ENCODE peak calls at places on chromosomes 2 and 18, in seven cellular contexts. N, M, Y, R, C, S and X are unnamed samples.

GRCh38 chr2:74371421-74371820 is 8.7 kb downstream of the DCTN1 start:
- DNase-seq in N (no peak), M (no peak), Y (no peak), R (no peak), C (no peak), S (no peak), X (no peak)

GRCh38 chr18:7902399-7902839 is 335.3 kb downstream of the PTPRM start:
- DNase-seq in N (peak), M (no peak), Y (peak), R (no peak), C (no peak), S (no peak), X (no peak)

GRCh38 chr2:121771976-121772742 is 16.7 kb downstream of the TSN start:
- DNase-seq in N (no peak), M (no peak), Y (peak), R (peak), C (peak), S (no peak), X (no peak)

GRCh38 chr2:72138921-72139381 is 8.7 kb downstream of the CYP26B1 start:
- DNase-seq in N (no peak), M (no peak), Y (no peak), R (no peak), C (peak), S (no peak), X (no peak)

GRCh38 chr2:199991691-199992090 is 36.3 kb downstream of the MAIP1 start:
- DNase-seq in N (no peak), M (no peak), Y (no peak), R (no peak), C (no peak), S (no peak), X (no peak)

GRCh38 chr2:110770696-110771425 is 38.5 kb downstream of the ACOXL start:
- DNase-seq in N (peak), M (no peak), Y (peak), R (no peak), C (peak), S (no peak), X (no peak)

GRCh38 chr2:20221169-20221938 is 3.6 kb downstream of the SDC1 start:
- DNase-seq in N (no peak), M (no peak), Y (peak), R (no peak), C (peak), S (no peak), X (no peak)

GRCh38 chr18:35376393-35376741 is 770 bp downstream of the ZNF396 start:
- DNase-seq in N (no peak), M (no peak), Y (no peak), R (no peak), C (peak), S (peak), X (peak)

GRCh38 chr2:143435112-143435511 is 305.9 kb downstream of the ARHGAP15 start:
- DNase-seq in N (no peak), M (no peak), Y (peak), R (no peak), C (no peak), S (no peak), X (no peak)

GRCh38 chr18:8469793-8470192 is 139.4 kb upstream of the RAB12 start:
- DNase-seq in N (no peak), M (no peak), Y (peak), R (no peak), C (no peak), S (no peak), X (no peak)

GRCh38 chr2:240464514-240465241 is 29.2 kb downstream of the GPC1 start:
- DNase-seq in N (no peak), M (no peak), Y (no peak), R (no peak), C (peak), S (no peak), X (peak)

GRCh38 chr2:91477731-91478672 is 2786.5 kb downstream of the RPIA start:
- DNase-seq in N (no peak), M (no peak), Y (no peak), R (no peak), C (peak), S (peak), X (no peak)

DNA sequence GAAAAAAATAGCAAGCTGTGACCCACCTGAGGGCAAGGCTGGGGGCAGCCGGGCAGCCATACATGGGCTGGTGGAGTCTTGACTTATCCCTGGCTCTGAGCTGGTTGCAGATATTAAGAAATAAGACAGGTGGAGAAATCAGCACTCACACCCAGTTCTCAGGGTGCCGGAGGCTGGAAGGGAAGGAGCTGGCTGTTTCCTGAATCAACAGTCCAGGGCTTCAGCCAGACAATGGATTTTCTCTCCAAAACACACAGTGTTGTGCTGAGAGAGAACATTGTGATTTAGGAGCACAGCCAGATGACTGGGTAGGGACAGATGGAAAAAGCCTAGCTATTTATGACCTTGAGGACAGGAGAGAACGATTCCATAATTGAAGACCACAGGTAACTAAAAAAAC is 208.8 kb downstream of the LDLRAD4 start:
- DNase-seq in N (no peak), M (no peak), Y (no peak), R (no peak), C (no peak), S (no peak), X (no peak)
- TF ChIP-seq USF2 in N (no peak), M (no peak), Y (no peak), R (no peak), C (no peak), S (no peak), X (no peak)

GRCh38 chr2:98393354-98393753 is 47.1 kb downstream of the CNGA3 start:
- DNase-seq in N (no peak), M (no peak), Y (no peak), R (no peak), C (no peak), S (no peak), X (no peak)
- TF ChIP-seq USF2 in N (no peak), M (no peak), Y (no peak), R (no peak), C (no peak), S (no peak), X (no peak)

GRCh38 chr2:66717491-66717890 is 282.6 kb downstream of the MEIS1 start:
- DNase-seq in N (no peak), M (no peak), Y (peak), R (no peak), C (no peak), S (no peak), X (no peak)

GRCh38 chr2:66717973-66718372 is 283.0 kb downstream of the MEIS1 start:
- DNase-seq in N (no peak), M (no peak), Y (no peak), R (no peak), C (no peak), S (no peak), X (no peak)

DNA sequence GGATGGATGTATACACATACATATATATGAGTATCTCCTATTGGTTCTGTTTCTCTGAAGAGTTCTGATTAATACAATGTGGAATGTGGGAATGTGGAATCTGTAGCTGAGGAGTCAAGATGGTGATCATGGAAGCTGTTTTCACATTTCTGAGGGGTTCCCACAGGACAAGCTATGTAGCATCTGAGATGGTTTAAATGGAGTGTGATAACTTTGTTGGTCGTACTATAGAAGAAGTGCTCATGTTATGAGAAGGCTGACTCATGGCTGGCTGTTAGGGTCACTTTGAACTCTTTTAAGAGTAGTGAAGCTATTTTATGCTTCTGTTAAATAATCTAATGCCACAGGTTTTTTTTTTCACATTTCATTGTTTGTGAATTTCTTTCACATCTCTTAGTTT is 279.7 kb downstream of the MEIS1 start:
- DNase-seq in N (no peak), M (no peak), Y (peak), R (no peak), C (no peak), S (no peak), X (no peak)
- TF ChIP-seq USF2 in N (no peak), M (no peak), Y (no peak), R (no peak), C (no peak), S (no peak), X (no peak)

GRCh38 chr2:40105593-40105992 is 326.5 kb upstream of the THUMPD2 start:
- DNase-seq in N (no peak), M (no peak), Y (peak), R (no peak), C (no peak), S (no peak), X (no peak)
- TF ChIP-seq USF2 in N (no peak), M (no peak), Y (no peak), R (no peak), C (no peak), S (no peak), X (no peak)

GRCh38 chr2:219308142-219309093 is 783 bp downstream of the PTPRN start:
- DNase-seq in N (peak), M (no peak), Y (peak), R (peak), C (peak), S (peak), X (peak)
- TF ChIP-seq USF2 in N (no peak), M (no peak), Y (no peak), R (no peak), C (no peak), S (no peak), X (no peak)